ENCODE peak calls at places on chromosomes 1 and 21, in eight cellular contexts. I, V, S, B, N, C, O and T are unnamed samples.

GRCh38 chr1:2045468-2046224 is 4.6 kb upstream of the PRKCZ start:
- DNase-seq in S (no peak), B (peak; percentile 50), O (no peak), N (no peak), V (no peak), C (no peak), I (no peak), T (no peak)

GRCh38 chr1:184366992-184367391 is 19.8 kb upstream of the C1orf21 start:
- DNase-seq in V (no peak), C (no peak), I (no peak), S (peak; percentile 55), O (no peak), N (no peak), B (peak; percentile 41), T (no peak)

GRCh38 chr1:225874431-225874830 is 7.7 kb downstream of the TMEM63A start:
- DNase-seq in O (no peak), N (no peak), B (no peak), V (no peak), S (no peak), I (no peak), C (no peak), T (no peak)

GRCh38 chr1:156911587-156912298 is 8.7 kb upstream of the LRRC71 start:
- DNase-seq in V (no peak), I (no peak), O (no peak), C (no peak), N (no peak), B (no peak), S (no peak), T (no peak)

GRCh38 chr1:82801151-82801550 is 1000.4 kb downstream of the ADGRL2 start:
- DNase-seq in I (no peak), B (no peak), V (no peak), S (no peak), O (no peak), N (no peak), C (no peak), T (no peak)

GRCh38 chr21:43684424-43684823 is 25.1 kb downstream of the RRP1B start:
- DNase-seq in I (no peak), B (peak; percentile 26), N (no peak), O (no peak), C (no peak), V (no peak), S (no peak), T (no peak)

GRCh38 chr1:26182372-26182675 is 5.0 kb downstream of the CNKSR1 start:
- DNase-seq in C (no peak), N (no peak), V (no peak), O (no peak), S (no peak), B (no peak), I (no peak), T (no peak)

GRCh38 chr1:9827558-9828185 is 3.9 kb upstream of the CLSTN1 start:
- DNase-seq in O (no peak), S (no peak), I (no peak), V (peak; percentile 18), N (no peak), B (no peak), C (no peak), T (no peak)

GRCh38 chr1:241762713-241763339 is 85.2 kb upstream of the EXO1 start:
- DNase-seq in C (no peak), N (no peak), I (no peak), V (no peak), O (no peak), S (no peak), B (no peak), T (no peak)

GRCh38 chr1:58739851-58740466 is 40.1 kb upstream of the MYSM1 start:
- DNase-seq in N (peak; percentile 78), O (no peak), C (no peak), V (peak; percentile 58), B (peak; percentile 79), S (peak; percentile 36), I (peak; percentile 16), T (no peak)

GRCh38 chr1:153535664-153536585 is at the start of gene S100A6:
- DNase-seq in I (peak; percentile 70), V (peak; percentile 37), S (peak; percentile 61), B (peak; percentile 93), C (peak; percentile 87), O (peak; percentile 76), N (no peak), T (no peak)

GRCh38 chr1:154874465-154874864 is 4.4 kb upstream of the KCNN3 start:
- DNase-seq in C (no peak), V (no peak), O (no peak), S (no peak), N (no peak), I (no peak), B (no peak), T (no peak)

GRCh38 chr1:119449964-119450363 is 35.0 kb downstream of the HSD3B2 start:
- DNase-seq in C (no peak), O (no peak), I (no peak), S (no peak), B (no peak), N (no peak), V (peak; percentile 8), T (no peak)

GRCh38 chr1:204924013-204924759 is 53.5 kb downstream of the NFASC start:
- DNase-seq in S (peak; percentile 12), N (no peak), C (no peak), I (peak; percentile 19), V (no peak), O (no peak), B (no peak), T (no peak)

GRCh38 chr1:207672525-207673130 is 27.7 kb downstream of the CR1L start:
- DNase-seq in B (peak; percentile 28), I (peak; percentile 21), C (no peak), O (no peak), S (peak; percentile 25), N (peak; percentile 31), V (peak; percentile 65), T (no peak)

GRCh38 chr1:245054105-245054831 is 100.5 kb upstream of the KIF26B start:
- DNase-seq in O (no peak), C (no peak), N (no peak), S (no peak), I (no peak), B (no peak), V (no peak), T (no peak)

GRCh38 chr21:14858309-14858708 is 206.5 kb downstream of the NRIP1 start:
- DNase-seq in N (no peak), C (no peak), I (no peak), B (no peak), O (no peak), S (no peak), V (no peak), T (no peak)

DNA sequence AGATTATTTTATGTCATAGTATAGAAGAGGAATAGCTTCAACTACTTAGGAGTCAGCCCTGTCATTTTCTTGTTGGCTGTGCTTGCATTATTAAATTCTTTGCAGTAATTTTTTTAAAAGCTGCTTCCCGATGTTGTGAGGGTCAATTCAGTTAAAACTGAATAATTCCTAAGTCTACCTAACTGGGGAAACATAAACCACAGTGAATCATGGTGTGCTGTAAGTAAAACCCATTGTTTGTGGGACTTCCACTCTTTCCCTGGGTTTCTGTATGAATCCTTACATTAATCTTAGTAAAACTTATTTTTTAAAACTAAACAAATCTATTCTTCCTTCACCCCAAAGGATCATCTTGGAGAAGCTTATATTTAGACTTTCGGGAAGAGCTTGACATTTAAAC is 4.4 kb downstream of the SUCO start:
- DNase-seq in V (no peak), I (no peak), B (no peak), C (no peak), N (no peak), O (no peak), S (no peak), T (no peak)
- H3K4me3 ChIP-seq in V (no peak overlapping the region), I (no peak overlapping the region), B (no peak overlapping the region), C (no peak overlapping the region), N (no peak overlapping the region), O (no peak overlapping the region), S (no peak overlapping the region), T (no peak overlapping the region)

GRCh38 chr1:152112101-152112884 is 3.0 kb downstream of the TCHH start:
- DNase-seq in I (no peak), O (no peak), V (peak; percentile 18), B (peak; percentile 22), S (no peak), C (no peak), N (no peak), T (no peak)

GRCh38 chr1:152112885-152113432 is 2.3 kb downstream of the TCHH start:
- DNase-seq in I (no peak), N (no peak), V (no peak), O (no peak), C (no peak), B (no peak), S (no peak), T (no peak)

GRCh38 chr1:152118915-152119314 is 3.7 kb upstream of the TCHH start:
- DNase-seq in S (no peak), I (no peak), V (no peak), N (no peak), O (no peak), C (no peak), B (no peak), T (no peak)

GRCh38 chr1:152111515-152111968 is 3.7 kb downstream of the TCHH start:
- DNase-seq in C (no peak), V (peak; percentile 67), S (peak; percentile 9), B (peak; percentile 38), N (no peak), O (no peak), I (no peak), T (no peak)

GRCh38 chr1:152115344-152115743 is at the start of gene TCHH:
- DNase-seq in I (no peak), B (no peak), S (no peak), C (no peak), V (no peak), O (no peak), N (no peak), T (no peak)
- TF ChIP-seq CTCF in I (no peak), B (no peak), S (no peak), C (no peak), V (no peak), O (no peak), N (no peak), T (no peak)

DNA sequence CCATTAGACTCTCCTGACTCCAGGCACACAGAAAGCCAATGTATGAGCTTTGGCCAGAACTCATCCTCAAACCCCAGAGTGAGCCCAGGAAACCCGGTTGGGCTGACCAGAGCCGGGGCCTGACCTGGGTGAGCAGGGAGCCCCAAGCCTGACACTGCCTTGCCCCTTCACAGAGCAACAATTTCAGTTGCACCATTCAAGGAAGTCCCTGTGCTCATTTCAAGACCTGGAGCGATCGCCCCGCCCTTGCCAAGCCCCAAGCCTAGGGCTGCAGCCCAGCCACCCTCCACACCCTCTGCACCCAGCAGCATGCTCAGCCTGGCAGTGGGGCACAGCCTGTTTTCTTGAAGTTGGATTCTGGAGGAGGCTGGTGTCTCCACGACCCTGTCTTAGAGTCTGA is 2.3 kb downstream of the NBL1 start:
- DNase-seq in B (no peak), C (no peak), I (no peak), S (no peak), V (peak; percentile 47), O (no peak), N (no peak), T (no peak)
- H3K4me3 ChIP-seq in B (peak overlapping the region; percentile 77), C (peak overlapping the region; percentile 65), I (no peak overlapping the region), S (peak overlapping the region; percentile 87), V (no peak overlapping the region), O (peak overlapping the region; percentile 87), N (no peak overlapping the region), T (peak overlapping the region; percentile 69)

GRCh38 chr1:93746423-93746822 is 64.8 kb upstream of the BCAR3 start:
- DNase-seq in I (no peak), V (no peak), B (no peak), O (no peak), N (no peak), C (no peak), S (no peak), T (no peak)
- TF ChIP-seq CTCF in I (no peak), V (no peak), B (no peak), O (no peak), N (no peak), C (no peak), S (no peak), T (no peak)

GRCh38 chr1:63569068-63569467 is 24.1 kb upstream of the PGM1 start:
- DNase-seq in C (no peak), B (no peak), S (no peak), O (no peak), N (no peak), V (no peak), I (no peak), T (no peak)
- H3K4me3 ChIP-seq in C (no peak overlapping the region), B (no peak overlapping the region), S (no peak overlapping the region), O (no peak overlapping the region), N (no peak overlapping the region), V (no peak overlapping the region), I (no peak overlapping the region), T (no peak overlapping the region)